ENCODE peak calls at places on chromosomes 2 and 18, in six cellular contexts. N is GM12878, U is HepG2, T is H1, S is stomach, V is esophagus muscularis mucosa. X is an unnamed sample. For H3K27me3 and H3K4me1, the result is how much of the 10 kb centered on the place peaks cover.

GRCh38 chr2:232410238-232410900 is 3.7 kb downstream of the ALPG start:
- DNase-seq in N (no peak), U (no peak), T (no peak), S (no peak), V (no peak), X (peak)

GRCh38 chr2:152409691-152410597 is 75.0 kb downstream of the FMNL2 start:
- DNase-seq in N (no peak), U (peak), T (no peak), S (no peak), V (no peak), X (no peak)

GRCh38 chr2:32836961-32837360 is 109.8 kb upstream of the LTBP1 start:
- DNase-seq in N (no peak), U (no peak), T (no peak), S (peak), V (no peak), X (no peak)

GRCh38 chr2:128371648-128372345 is 53.1 kb upstream of the HS6ST1 start:
- DNase-seq in N (no peak), U (no peak), T (no peak), S (peak), V (no peak), X (peak)

GRCh38 chr2:23988371-23988770 is 21.5 kb upstream of the MFSD2B start:
- DNase-seq in N (no peak), U (peak), T (no peak), S (no peak), V (no peak), X (no peak)

GRCh38 chr18:24876266-24876665 is 415.8 kb downstream of the HRH4 start:
- DNase-seq in N (no peak), U (no peak), T (no peak), S (no peak), V (no peak), X (no peak)

GRCh38 chr2:94880507-94880906 is 9.3 kb downstream of the TEKT4 start:
- DNase-seq in N (no peak), U (no peak), T (no peak), S (no peak), V (no peak), X (peak)

GRCh38 chr2:106076941-106077340 is 117.2 kb downstream of the UXS1 start:
- DNase-seq in N (no peak), U (no peak), T (no peak), S (no peak), V (no peak), X (no peak)

GRCh38 chr2:241205086-241205485 is 16.6 kb downstream of the ANO7 start:
- DNase-seq in N (no peak), U (no peak), T (no peak), S (no peak), V (no peak), X (no peak)

GRCh38 chr18:66676699-66677098 is 72.8 kb upstream of the CDH19 start:
- DNase-seq in N (no peak), U (no peak), T (peak), S (no peak), V (no peak), X (no peak)

GRCh38 chr2:29749843-29750242 is 171.5 kb downstream of the ALK start:
- DNase-seq in N (no peak), U (no peak), T (no peak), S (no peak), V (no peak), X (no peak)

GRCh38 chr18:6781179-6781714 is 51.7 kb downstream of the ARHGAP28 start:
- DNase-seq in N (no peak), U (no peak), T (no peak), S (no peak), V (no peak), X (no peak)

GRCh38 chr2:75146221-75146902 is 53.0 kb downstream of the TACR1 start:
- DNase-seq in N (no peak), U (no peak), T (no peak), S (no peak), V (peak), X (no peak)

GRCh38 chr2:150872919-150873772 is 385.7 kb upstream of the RND3 start:
- DNase-seq in N (no peak), U (no peak), T (peak), S (no peak), V (no peak), X (no peak)

GRCh38 chr2:124913873-124914272 is 888.8 kb downstream of the CNTNAP5 start:
- DNase-seq in N (no peak), U (no peak), T (no peak), S (no peak), V (no peak), X (no peak)

GRCh38 chr2:9770308-9771100 is 72.8 kb upstream of the TAF1B start:
- DNase-seq in N (no peak), U (peak), T (peak), S (peak), V (no peak), X (peak)

GRCh38 chr18:58505181-58505580 is 123.7 kb downstream of the ALPK2 start:
- DNase-seq in N (no peak), U (no peak), T (no peak), S (no peak), V (no peak), X (no peak)

GRCh38 chr18:6571239-6571602 is 156.5 kb upstream of the L3MBTL4 start:
- DNase-seq in N (no peak), U (no peak), T (no peak), S (no peak), V (peak), X (no peak)

GRCh38 chr2:34652636-34653035 is 1053.5 kb upstream of the FAM98A start:
- DNase-seq in N (no peak), U (no peak), T (no peak), S (no peak), V (no peak), X (no peak)

GRCh38 chr2:138516030-138516704 is 14.6 kb downstream of the SPOPL start:
- DNase-seq in N (no peak), U (peak), T (no peak), S (no peak), V (no peak), X (no peak)

GRCh38 chr2:113324684-113325160 is 46.0 kb upstream of the PAX8 start:
- DNase-seq in N (no peak), U (no peak), T (peak), S (peak), V (no peak), X (no peak)

GRCh38 chr2:42853571-42854206 is 61.3 kb upstream of the HAAO start:
- DNase-seq in N (no peak), U (no peak), T (no peak), S (no peak), V (no peak), X (no peak)

GRCh38 chr18:2706903-2707302 is 51.4 kb downstream of the SMCHD1 start:
- DNase-seq in N (no peak), U (no peak), T (no peak), S (no peak), V (no peak), X (no peak)

GRCh38 chr2:129721841-129722240 is 257.6 kb upstream of the RAB6C start:
- DNase-seq in N (no peak), U (no peak), T (no peak), S (no peak), V (no peak), X (peak)

GRCh38 chr2:96832751-96833507 is 10.9 kb downstream of the ANKRD23 start:
- DNase-seq in N (no peak), U (no peak), T (no peak), S (peak), V (no peak), X (no peak)

GRCh38 chr2:176686328-176686727 is 417.1 kb downstream of the MTX2 start:
- DNase-seq in N (no peak), U (no peak), T (no peak), S (no peak), V (no peak), X (no peak)
- TF ChIP-seq EP300 in N (no peak), U (no peak), T (no peak), S (no peak), V (no peak), X (no peak)

GRCh38 chr2:11325961-11326691 is 18.3 kb downstream of the ROCK2 start:
- DNase-seq in N (no peak), U (no peak), T (no peak), S (no peak), V (no peak), X (no peak)

GRCh38 chr2:11326692-11327211 is 17.7 kb downstream of the ROCK2 start:
- DNase-seq in N (no peak), U (no peak), T (no peak), S (no peak), V (no peak), X (no peak)

GRCh38 chr2:11319939-11320338 is 24.5 kb downstream of the ROCK2 start:
- DNase-seq in N (no peak), U (no peak), T (no peak), S (no peak), V (no peak), X (no peak)

GRCh38 chr2:11320698-11321492 is 23.5 kb downstream of the ROCK2 start:
- DNase-seq in N (no peak), U (peak), T (no peak), S (no peak), V (no peak), X (no peak)

DNA sequence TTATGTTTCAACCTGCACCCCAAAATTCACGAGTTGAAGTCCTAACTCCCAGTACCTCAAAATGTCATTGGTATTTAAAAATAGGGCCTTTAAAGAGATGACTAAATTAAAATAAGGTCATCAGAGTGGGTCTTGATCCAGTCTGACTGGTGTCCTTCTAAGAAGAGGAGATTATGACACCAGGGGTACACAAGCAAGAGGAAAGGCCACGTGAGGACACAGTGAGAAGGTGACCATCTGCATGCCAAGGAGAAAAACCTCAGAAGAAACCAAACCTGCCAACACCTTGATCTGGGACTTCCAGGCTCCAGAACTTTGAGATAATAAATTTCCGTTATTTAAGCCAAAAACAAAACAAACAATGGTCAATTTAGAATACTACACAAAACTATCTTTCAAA is 22.6 kb downstream of the ROCK2 start:
- DNase-seq in N (no peak), U (no peak), T (no peak), S (no peak), V (no peak), X (no peak)
- H3K27me3 ChIP-seq in N (under half), U (under half), T (under half), S (under half), V (under half), X (under half)

GRCh38 chr18:44951748-44952147 is 271.1 kb downstream of the SETBP1 start:
- DNase-seq in N (no peak), U (no peak), T (no peak), S (no peak), V (no peak), X (no peak)
- H3K4me1 ChIP-seq in N (under half), U (under half), T (under half), S (under half), V (under half), X (under half)

GRCh38 chr2:20637147-20637546 is 13.8 kb downstream of the HS1BP3 start:
- DNase-seq in N (no peak), U (no peak), T (no peak), S (peak), V (no peak), X (no peak)

GRCh38 chr2:20635096-20635475 is 15.8 kb downstream of the HS1BP3 start:
- DNase-seq in N (no peak), U (no peak), T (no peak), S (no peak), V (no peak), X (no peak)

GRCh38 chr2:20638014-20638413 is 12.9 kb downstream of the HS1BP3 start:
- DNase-seq in N (no peak), U (no peak), T (no peak), S (no peak), V (no peak), X (no peak)

GRCh38 chr2:20634430-20635095 is 16.3 kb downstream of the HS1BP3 start:
- DNase-seq in N (no peak), U (no peak), T (no peak), S (no peak), V (no peak), X (no peak)

DNA sequence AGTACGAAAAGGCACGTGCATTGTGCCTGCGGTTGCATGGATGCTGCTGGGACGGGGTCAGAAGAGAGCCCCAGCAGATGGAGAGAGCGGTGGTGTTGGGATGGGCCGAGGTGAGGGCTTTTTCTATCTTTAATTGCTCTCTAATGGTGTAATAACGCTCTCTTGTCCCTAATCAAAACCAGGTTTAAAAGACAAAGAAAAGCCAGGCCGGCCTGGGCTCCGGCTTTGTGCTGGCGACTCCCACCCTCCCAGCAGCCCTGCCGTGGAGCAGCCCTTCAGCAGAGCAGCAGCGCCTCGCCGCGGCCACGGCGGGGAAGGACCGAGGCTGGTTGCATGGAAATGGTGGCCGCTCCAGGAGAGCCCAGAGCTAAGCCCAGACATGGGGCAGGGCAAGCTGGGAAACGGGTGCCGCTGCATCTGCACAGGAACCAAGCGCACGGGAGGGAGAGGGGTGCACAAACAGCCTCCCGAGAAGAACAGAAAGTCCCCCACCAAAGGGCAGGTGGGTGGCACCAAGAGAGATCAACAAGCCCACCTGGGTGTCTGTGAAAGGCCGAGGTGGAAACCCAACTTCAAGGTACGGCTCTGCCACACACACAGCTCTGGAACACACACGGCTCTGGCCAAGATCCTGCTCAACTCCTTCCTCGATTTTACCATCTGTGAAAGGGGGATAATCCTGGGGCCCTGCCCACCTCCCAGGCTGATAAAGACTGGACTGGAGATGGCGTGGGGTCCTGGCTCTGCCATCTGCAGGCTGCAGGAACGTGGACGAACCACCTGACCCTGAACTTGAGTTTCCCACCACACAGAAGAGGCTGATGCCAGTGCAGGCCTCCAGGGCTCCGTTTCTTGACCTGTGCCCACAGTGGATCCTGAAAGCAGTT is 15.0 kb downstream of the HS1BP3 start:
- DNase-seq in N (no peak), U (peak), T (peak), S (peak), V (peak), X (peak)
- TF ChIP-seq EP300 in N (no peak), U (peak), T (no peak), S (no peak), V (no peak), X (no peak)

DNA sequence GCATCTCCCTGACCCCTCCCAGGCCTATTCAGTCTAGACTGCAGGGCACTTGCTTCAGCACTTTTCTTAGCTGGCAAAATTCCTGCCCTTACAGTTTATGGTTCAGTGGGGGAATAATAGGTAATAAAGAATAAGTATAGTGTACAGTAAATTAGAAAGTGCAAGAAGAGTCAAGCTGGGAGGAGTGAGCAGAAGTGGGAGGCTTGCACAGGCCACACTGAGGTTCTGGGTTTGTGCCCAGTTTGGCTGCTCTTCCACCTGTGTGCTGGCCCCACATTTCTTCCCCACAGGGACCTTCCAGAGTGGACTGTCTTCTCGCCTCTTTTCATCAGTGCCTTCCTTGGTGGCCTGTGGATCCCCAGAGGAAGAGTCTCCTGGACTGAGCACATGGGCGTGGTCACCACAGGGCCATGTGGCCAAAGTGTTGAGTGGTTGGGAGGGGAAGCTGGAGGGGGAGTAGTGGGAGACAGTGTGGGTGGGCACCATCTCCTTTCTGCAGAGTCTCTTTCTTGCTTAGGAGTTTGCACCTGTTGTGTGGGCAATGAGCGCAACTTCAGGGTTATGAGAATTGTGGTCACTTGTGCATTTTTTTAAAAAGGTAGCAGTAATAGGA is 128.6 kb upstream of the ZSWIM2 start:
- DNase-seq in N (no peak), U (no peak), T (no peak), S (no peak), V (no peak), X (peak)
- H3K27me3 ChIP-seq in N (under half), U (under half), T (under half), S (under half), V (under half), X (under half)

DNA sequence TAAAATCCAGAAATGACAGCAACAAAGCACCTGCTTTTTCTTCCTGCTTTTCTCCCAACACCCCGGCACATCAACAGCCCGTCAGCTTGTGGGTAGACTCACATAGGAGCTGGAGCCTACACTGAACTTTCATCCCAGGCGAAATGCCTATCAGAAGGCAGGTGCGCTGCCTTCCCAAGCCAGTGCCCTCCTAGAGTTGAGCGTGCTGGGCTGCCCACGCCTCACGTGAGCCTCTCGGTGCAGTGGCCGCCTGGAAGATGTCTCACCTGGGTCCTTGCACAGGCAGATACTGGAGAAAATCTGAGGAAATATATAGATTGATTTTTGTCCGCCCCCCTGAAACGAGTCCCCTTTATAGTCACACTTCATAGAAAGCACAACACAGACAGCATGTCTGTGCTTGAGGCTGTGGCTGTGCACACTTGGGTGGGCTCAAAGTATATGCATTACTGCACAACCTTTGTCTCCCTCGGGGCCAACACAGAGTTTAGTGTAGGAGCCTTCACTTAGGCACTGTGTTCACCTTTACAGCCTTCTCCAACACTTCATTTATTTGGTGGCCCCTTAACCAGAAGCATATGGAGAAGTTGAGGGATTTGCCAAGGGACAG is 112.5 kb downstream of the SMAD7 start:
- DNase-seq in N (no peak), U (no peak), T (no peak), S (no peak), V (no peak), X (no peak)
- H3K4me1 ChIP-seq in N (under half), U (under half), T (under half), S (under half), V (half or more), X (half or more)

GRCh38 chr2:237966565-237967462 is at the start of gene UBE2F:
- DNase-seq in N (peak), U (peak), T (peak), S (peak), V (peak), X (peak)
- TF ChIP-seq EP300 in N (no peak), U (peak), T (no peak), S (no peak), V (no peak), X (no peak)

GRCh38 chr2:130837175-130837810 is 579 bp downstream of the ARHGEF4 start:
- DNase-seq in N (no peak), U (no peak), T (no peak), S (no peak), V (no peak), X (no peak)
- H3K27me3 ChIP-seq in N (under half), U (half or more), T (under half), S (under half), V (half or more), X (under half)